ENCODE peak calls at places on chromosomes 6 and 20, in ten cellular contexts. E is heart left ventricle, V is prostate gland, T is Peyer's patch, U is stomach, K is breast epithelium, W is A549, Z is GM12878, M is uterus, J is H1. N is an unnamed sample. For H3K4me1, the result is how much of the 10 kb centered on the place peaks cover.

GRCh38 chr6:12866422-12867029 is 150.0 kb downstream of the PHACTR1 start:
- DNase-seq in E (no peak), V (no peak), T (no peak), U (no peak), K (no peak), W (no peak), Z (no peak), M (no peak), J (no peak), N (no peak)

GRCh38 chr6:29519291-29520010 is 31.7 kb upstream of the MAS1L start:
- DNase-seq in E (no peak), V (no peak), T (no peak), U (no peak), K (no peak), W (no peak), Z (no peak), M (no peak), J (no peak), N (no peak)

GRCh38 chr6:115310156-115310555 is 750.5 kb downstream of the FRK start:
- DNase-seq in E (no peak), V (no peak), T (no peak), U (no peak), K (no peak), W (no peak), Z (no peak), M (no peak), J (no peak), N (no peak)

GRCh38 chr20:19256085-19256484 is 43.6 kb downstream of the SLC24A3 start:
- DNase-seq in E (no peak), V (no peak), T (no peak), U (no peak), K (no peak), W (no peak), Z (no peak), M (no peak), J (no peak), N (no peak)

GRCh38 chr6:96196633-96197032 is 180.9 kb downstream of the FUT9 start:
- DNase-seq in E (no peak), V (no peak), T (no peak), U (no peak), K (no peak), W (no peak), Z (no peak), M (no peak), J (no peak), N (no peak)

GRCh38 chr6:19297880-19298279 is 539.3 kb upstream of the ID4 start:
- DNase-seq in E (no peak), V (no peak), T (no peak), U (no peak), K (no peak), W (no peak), Z (no peak), M (no peak), J (no peak), N (no peak)

GRCh38 chr6:10381133-10381829 is 33.6 kb downstream of the TFAP2A start:
- DNase-seq in E (no peak), V (no peak), T (no peak), U (no peak), K (no peak), W (peak), Z (no peak), M (no peak), J (no peak), N (no peak)

GRCh38 chr6:7197752-7198151 is 90.0 kb downstream of the RREB1 start:
- DNase-seq in E (no peak), V (no peak), T (no peak), U (no peak), K (no peak), W (no peak), Z (no peak), M (no peak), J (no peak), N (no peak)

GRCh38 chr20:57698867-57699275 is 10.9 kb downstream of the PMEPA1 start:
- DNase-seq in E (no peak), V (no peak), T (no peak), U (no peak), K (no peak), W (peak), Z (no peak), M (no peak), J (no peak), N (no peak)

GRCh38 chr6:17268114-17268513 is 13.0 kb upstream of the RBM24 start:
- DNase-seq in E (no peak), V (no peak), T (no peak), U (no peak), K (no peak), W (no peak), Z (no peak), M (no peak), J (no peak), N (no peak)

GRCh38 chr6:42514746-42515145 is 49.1 kb upstream of the UBR2 start:
- DNase-seq in E (no peak), V (no peak), T (no peak), U (no peak), K (no peak), W (no peak), Z (no peak), M (no peak), J (no peak), N (no peak)
- H3K4me1 ChIP-seq in E (under half), V (under half), T (under half), U (under half), K (under half), W (under half), Z (under half), M (under half), J (under half), N (under half)

DNA sequence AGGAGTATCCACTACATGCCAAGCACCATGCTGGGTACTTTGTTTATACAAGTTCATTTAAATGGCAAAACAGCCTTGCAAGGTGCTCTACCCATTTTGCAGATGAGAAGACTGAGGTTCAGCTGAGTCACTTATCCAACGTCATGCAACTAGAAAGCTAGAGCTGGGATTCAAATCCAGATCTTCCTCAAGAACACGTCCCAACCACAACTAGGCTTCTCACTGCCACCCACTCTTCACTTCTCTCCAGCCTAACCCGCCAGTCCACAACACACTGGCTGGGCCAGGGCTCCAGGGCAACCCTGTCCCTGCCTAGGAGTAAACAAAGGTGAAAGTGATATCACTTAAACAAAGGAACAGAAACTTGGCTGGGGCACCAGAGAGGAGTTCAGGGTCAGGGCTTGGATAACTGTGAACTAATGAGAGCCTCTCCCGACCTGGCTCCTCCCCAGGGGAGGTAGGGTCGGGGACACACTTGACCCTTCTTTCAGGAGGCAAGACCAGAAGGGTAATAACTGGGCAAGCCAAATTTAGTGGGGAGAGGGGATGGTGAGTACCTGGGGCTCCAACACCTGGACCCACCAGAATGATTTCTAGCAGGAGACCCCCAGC is 7.9 kb downstream of the SDC4 start:
- DNase-seq in E (no peak), V (no peak), T (no peak), U (peak), K (peak), W (no peak), Z (no peak), M (no peak), J (no peak), N (no peak)
- TF ChIP-seq POLR2A in E (peak), V (no peak), T (no peak), U (no peak), K (no peak), W (no peak), Z (no peak), M (no peak), J (no peak), N (no peak)

DNA sequence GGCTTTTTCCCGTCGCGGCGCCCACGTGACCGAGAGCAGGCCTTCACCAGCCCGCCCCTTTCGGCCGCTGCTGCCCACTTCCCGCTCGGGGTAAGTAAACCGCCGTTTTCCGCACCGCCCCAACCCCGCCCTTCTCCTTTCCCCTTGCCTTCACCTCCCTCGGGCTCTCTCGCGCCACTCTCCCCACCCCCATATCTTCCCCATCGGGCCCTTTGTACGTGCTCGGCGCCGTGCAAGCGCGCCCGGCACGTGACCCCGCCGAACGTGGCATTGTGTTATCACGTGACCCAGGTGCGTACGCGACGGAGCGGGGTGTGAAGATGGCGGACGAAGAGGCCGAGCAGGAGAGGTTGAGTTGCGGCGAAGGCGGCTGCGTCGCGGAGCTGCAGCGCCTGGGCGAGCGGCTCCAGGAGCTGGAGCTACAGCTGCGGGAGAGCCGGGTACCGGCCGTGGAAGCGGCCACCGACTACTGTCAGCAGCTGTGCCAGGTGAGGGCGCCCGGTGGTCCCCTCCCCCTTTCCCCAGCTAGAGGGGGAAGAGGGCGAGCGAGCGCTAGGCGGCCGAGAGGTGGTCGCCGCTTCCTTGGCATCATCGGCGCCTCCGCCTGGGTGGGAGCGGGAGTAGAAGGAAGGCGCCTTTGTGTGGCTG is at the start of gene ZNF292:
- DNase-seq in E (peak), V (peak), T (peak), U (peak), K (peak), W (peak), Z (peak), M (peak), J (peak), N (peak)
- H3K4me1 ChIP-seq in E (under half), V (under half), T (under half), U (under half), K (under half), W (under half), Z (under half), M (under half), J (under half), N (under half)

DNA sequence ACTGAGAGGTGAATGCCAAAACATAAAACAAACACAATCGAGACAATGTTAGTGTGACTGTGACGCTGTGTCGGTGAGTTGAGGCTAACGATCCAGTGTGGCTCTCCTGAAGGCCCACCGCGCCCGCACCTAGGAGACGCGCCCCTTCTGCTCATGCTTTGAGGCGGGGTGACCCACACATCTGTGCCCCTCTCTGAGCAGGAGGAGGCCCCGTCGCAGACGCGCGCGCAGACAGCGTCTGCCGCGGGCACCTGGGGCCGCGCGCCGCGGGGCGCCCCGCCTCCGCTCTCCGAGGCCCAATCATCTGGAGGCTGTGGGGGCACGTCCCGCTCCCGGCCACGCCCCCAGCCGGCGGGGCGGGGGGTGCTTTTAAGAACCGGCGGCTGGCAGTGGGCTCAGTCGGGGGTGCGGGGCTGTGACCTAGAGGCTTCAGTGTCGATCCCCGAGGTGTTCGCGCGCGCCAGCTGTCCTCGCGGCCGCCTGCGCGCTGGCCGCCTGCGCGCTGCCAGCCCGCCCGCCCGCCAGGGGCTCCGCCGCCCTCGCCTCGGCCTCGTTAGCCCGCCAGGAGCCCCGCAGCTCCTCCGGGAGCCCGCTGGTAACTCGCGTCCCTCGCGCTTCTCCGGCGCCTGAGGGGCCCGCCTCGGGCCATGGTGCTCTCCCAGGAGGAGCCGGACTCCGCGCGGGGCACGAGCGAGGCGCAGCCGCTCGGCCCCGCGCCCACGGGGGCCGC is at the start of gene SLC16A10:
- DNase-seq in E (peak), V (peak), T (peak), U (peak), K (no peak), W (peak), Z (no peak), M (peak), J (peak), N (peak)
- TF ChIP-seq POLR2A in E (peak), V (peak), T (peak), U (no peak), K (no peak), W (no peak), Z (peak), M (peak), J (peak), N (no peak)

GRCh38 chr6:124882580-124883393 is 79.5 kb upstream of the RNF217 start:
- DNase-seq in E (no peak), V (no peak), T (no peak), U (no peak), K (no peak), W (peak), Z (no peak), M (no peak), J (no peak), N (no peak)
- H3K4me1 ChIP-seq in E (under half), V (under half), T (under half), U (under half), K (under half), W (half or more), Z (under half), M (under half), J (under half), N (under half)

DNA sequence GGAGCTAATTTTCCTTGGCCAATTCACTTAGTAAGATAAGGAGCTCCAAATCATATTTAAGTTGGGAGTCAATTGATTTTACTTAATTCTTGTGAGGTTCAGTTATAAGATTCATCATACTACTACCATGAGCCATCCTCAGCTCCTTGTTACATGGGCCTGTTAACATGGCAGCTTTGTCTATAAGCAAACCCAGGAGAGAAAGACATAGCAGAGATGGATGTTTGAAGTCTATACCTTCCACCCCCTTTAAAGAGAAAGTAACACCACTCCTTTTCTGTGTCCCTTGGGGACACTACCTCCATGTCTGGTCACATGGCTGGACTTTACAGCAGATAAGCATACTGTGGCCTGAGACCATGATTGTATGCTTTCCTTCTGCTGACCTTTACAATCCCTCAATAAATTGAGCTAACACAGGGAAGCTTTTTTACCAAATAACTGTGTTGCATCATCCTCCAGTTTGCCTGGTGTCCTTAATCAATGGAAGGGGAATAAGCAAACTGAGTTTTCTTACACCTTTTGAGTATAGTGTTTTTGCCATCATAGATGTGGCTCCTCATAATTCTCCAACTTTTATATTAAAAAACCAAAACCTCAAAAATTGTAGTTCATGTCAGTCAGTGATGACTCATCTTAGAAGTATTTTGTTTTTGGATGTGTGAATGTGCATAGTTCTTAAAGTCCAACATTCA is 9.8 kb upstream of the ZNFX1 start:
- DNase-seq in E (no peak), V (no peak), T (no peak), U (no peak), K (no peak), W (no peak), Z (no peak), M (no peak), J (no peak), N (no peak)
- TF ChIP-seq POLR2A in E (no peak), V (no peak), T (no peak), U (no peak), K (no peak), W (no peak), Z (no peak), M (no peak), J (peak), N (no peak)

DNA sequence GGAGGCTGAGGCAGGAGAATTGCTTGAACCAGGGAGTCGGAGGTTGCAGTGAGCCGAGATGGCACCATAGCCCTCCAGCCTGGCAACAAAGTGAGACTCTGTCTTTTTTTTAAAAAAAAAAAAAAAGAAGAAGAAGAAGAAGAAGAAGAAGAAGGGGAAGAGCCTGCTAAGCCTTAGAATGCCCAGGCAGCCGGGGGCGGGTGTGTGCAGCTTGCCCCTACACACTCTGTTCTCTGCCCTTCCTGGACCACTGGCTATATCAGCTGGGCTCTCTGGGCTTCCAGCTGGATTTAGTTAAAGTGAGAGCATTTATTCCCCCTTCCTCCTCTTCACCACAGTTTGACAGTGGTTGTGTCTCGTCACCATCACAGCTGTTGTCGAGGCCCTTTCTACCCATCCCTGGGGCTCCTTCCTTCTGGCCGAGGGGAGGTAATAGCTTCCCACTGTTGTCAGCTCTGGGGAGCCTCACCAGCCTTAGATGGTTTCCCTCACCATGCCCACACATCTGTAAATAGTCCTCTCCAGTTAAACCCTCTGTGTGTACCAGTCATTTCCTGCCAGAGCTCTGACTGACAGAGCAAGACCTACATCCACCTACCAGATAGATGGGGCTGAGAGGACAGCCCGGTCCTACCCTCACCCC is 77.6 kb downstream of the TRERF1 start:
- DNase-seq in E (no peak), V (no peak), T (no peak), U (no peak), K (no peak), W (no peak), Z (no peak), M (no peak), J (no peak), N (no peak)
- H3K4me1 ChIP-seq in E (under half), V (under half), T (under half), U (under half), K (under half), W (under half), Z (half or more), M (under half), J (under half), N (under half)

GRCh38 chr6:151229401-151230276 is 10.1 kb upstream of the AKAP12 start:
- DNase-seq in E (no peak), V (no peak), T (no peak), U (no peak), K (no peak), W (no peak), Z (no peak), M (no peak), J (no peak), N (no peak)
- TF ChIP-seq POLR2A in E (no peak), V (no peak), T (no peak), U (no peak), K (no peak), W (no peak), Z (no peak), M (no peak), J (no peak), N (no peak)

DNA sequence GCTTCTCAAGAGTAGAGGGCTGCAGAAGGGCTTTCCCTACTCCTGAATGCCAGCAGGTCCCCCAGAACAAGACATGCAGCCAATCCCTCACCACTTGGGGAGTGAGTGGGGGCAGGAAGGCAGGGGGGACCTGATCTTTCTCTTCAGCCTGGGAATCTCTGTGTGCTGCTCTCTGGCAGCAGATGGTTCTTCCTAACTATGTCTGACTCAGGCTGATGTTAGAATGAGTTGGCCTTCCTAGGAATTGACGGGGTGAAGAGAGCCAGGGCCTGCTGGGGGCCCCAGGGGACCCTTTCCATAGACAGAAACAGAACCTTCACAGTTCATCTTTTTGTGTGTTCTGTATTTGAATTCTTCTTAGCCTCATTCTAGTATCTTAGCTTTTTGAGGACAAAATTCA is 29.0 kb upstream of the TCP11 start:
- DNase-seq in E (no peak), V (no peak), T (no peak), U (no peak), K (no peak), W (no peak), Z (no peak), M (no peak), J (no peak), N (no peak)
- H3K4me1 ChIP-seq in E (under half), V (under half), T (under half), U (under half), K (under half), W (under half), Z (under half), M (under half), J (under half), N (under half)

DNA sequence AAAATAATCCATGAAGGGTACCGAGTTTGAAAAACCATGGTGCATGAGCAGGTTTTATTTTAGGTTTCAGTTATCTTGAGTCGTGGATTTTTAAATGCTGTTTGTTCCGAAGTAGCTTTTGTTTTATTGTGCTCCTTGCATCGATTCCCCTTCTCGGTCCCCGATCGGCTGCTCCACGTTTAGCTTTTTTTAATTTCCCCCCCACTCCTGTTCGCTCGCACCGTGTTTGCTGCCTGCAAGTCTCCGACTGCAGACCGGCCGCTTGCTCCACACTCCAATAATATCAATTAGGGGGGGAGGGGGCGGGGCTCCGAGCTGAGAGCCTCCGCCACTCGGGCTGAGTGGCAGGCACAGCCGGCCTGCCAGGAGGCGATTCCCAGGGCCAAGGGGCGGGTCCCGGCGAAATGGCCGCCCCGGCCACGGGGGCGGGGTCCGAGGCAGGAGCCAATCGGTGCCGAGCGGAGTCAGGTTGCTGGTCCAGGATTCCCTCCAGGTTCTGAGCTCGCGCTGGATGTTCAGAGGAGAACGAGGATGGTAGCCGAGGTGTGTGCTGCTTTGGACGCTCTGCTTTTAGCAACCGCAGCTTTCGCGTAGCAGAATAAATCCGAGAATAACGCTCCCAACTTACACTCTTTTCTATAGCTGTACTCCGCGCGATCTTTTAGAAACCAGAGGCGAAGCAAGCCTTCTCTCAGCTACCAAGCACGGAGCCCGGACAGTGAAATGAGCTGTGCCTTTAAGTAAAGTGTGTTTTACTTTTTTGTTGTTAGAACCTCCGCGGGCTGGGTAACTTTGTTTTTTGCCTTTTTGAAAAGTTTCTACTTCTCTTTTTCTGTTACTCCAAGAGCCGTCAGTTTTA is at the start of gene EPHA7:
- DNase-seq in E (peak), V (peak), T (peak), U (peak), K (peak), W (peak), Z (no peak), M (peak), J (peak), N (peak)
- TF ChIP-seq POLR2A in E (peak), V (peak), T (no peak), U (no peak), K (no peak), W (peak), Z (no peak), M (peak), J (peak), N (no peak)

N was measured in spleen.